ENCODE peak calls at places on chromosomes 6 and 20, in nine cellular contexts. K, U, C, I, O, J, N, T and P are unnamed samples.

GRCh38 chr6:164756142-164756541 is 553.3 kb downstream of the C6orf118 start:
- DNase-seq in N (no peak), U (no peak), K (no peak), O (no peak), I (no peak), C (no peak), T (no peak), J (no peak), P (no peak)

GRCh38 chr6:34174846-34175399 is 29.0 kb upstream of the GRM4 start:
- DNase-seq in T (no peak), U (no peak), J (no peak), C (no peak), O (no peak), N (peak), K (no peak), I (no peak), P (no peak)

GRCh38 chr6:154123131-154123530 is 84.1 kb downstream of the OPRM1 start:
- DNase-seq in J (no peak), I (no peak), C (no peak), T (no peak), U (no peak), O (no peak), K (no peak), N (no peak), P (no peak)

GRCh38 chr6:134546962-134547645 is 229.2 kb upstream of the SGK1 start:
- DNase-seq in K (no peak), C (no peak), N (no peak), U (no peak), T (no peak), J (no peak), I (no peak), O (no peak), P (no peak)

GRCh38 chr6:30682181-30683117 is 4.0 kb downstream of the PPP1R18 start:
- DNase-seq in I (peak), O (peak), C (no peak), K (peak), N (peak), U (peak), T (peak), J (no peak), P (no peak)

GRCh38 chr20:10965936-10966470 is 292.2 kb upstream of the JAG1 start:
- DNase-seq in T (no peak), N (no peak), U (no peak), K (no peak), I (no peak), C (no peak), O (no peak), J (no peak), P (no peak)

GRCh38 chr6:35146453-35146852 is 5.3 kb upstream of the TCP11 start:
- DNase-seq in K (no peak), C (peak), O (no peak), N (no peak), J (peak), U (peak), T (peak), I (no peak), P (peak)

GRCh38 chr20:34644345-34644744 is 32.5 kb downstream of the PIGU start:
- DNase-seq in I (no peak), J (no peak), U (no peak), O (no peak), C (no peak), K (no peak), N (no peak), T (no peak), P (no peak)

GRCh38 chr6:117448011-117448410 is 22.3 kb upstream of the ROS1 start:
- DNase-seq in J (no peak), U (no peak), N (no peak), T (no peak), I (no peak), C (no peak), O (no peak), K (no peak), P (no peak)

GRCh38 chr6:43883698-43884659 is 114.0 kb downstream of the VEGFA start:
- DNase-seq in O (no peak), K (no peak), C (no peak), J (no peak), U (no peak), N (no peak), T (no peak), I (no peak), P (no peak)

GRCh38 chr6:25660512-25660911 is 8.5 kb downstream of the SCGN start:
- DNase-seq in T (no peak), O (no peak), J (no peak), C (no peak), I (no peak), K (no peak), N (no peak), U (peak), P (peak)

GRCh38 chr20:51600950-51601349 is 58.4 kb upstream of the NFATC2 start:
- DNase-seq in T (no peak), U (no peak), I (no peak), C (no peak), K (no peak), N (no peak), J (no peak), O (no peak), P (no peak)

GRCh38 chr6:165662671-165663282 is at the start of gene PDE10A:
- DNase-seq in N (no peak), T (no peak), O (no peak), J (no peak), K (no peak), U (peak), C (peak), I (no peak), P (no peak)